ENCODE peak calls at places on chromosomes 5 and 9, in ten cellular contexts. U, M, P, A, I, D, X, V, J and H are unnamed samples.

GRCh38 chr9:88534456-88535225 is at the start of gene NXNL2:
- DNase-seq in V (peak; percentile 56), P (peak; percentile 82), X (peak; percentile 66), M (peak; percentile 94), U (peak; percentile 78), J (peak; percentile 94), A (peak; percentile 87), I (peak; percentile 91), D (peak; percentile 85), H (peak; percentile 87)

GRCh38 chr5:59246470-59247250 is 646.9 kb downstream of the PDE4D start:
- DNase-seq in V (peak; percentile 53), A (no peak), P (no peak), I (no peak), J (no peak), M (no peak), D (peak; percentile 8), U (no peak), X (no peak), H (no peak)

GRCh38 chr5:12647613-12648012 is 743.4 kb upstream of the CTNND2 start:
- DNase-seq in U (no peak), X (no peak), D (no peak), V (no peak), J (no peak), P (no peak), A (no peak), M (no peak), I (peak; percentile 31), H (no peak)

GRCh38 chr9:99749641-99750040 is 72.0 kb upstream of the NR4A3 start:
- DNase-seq in X (no peak), A (no peak), J (no peak), D (no peak), I (no peak), M (no peak), V (peak; percentile 1), P (no peak), U (no peak), H (no peak)

GRCh38 chr9:16202221-16202620 is 649.4 kb downstream of the CCDC171 start:
- DNase-seq in V (no peak), A (no peak), I (no peak), U (no peak), X (no peak), D (no peak), J (no peak), M (no peak), P (no peak), H (no peak)

GRCh38 chr5:138611295-138612220 is 36.4 kb upstream of the HSPA9 start:
- DNase-seq in M (peak; percentile 75), V (no peak), I (peak; percentile 62), P (peak; percentile 49), J (no peak), X (no peak), D (peak; percentile 67), A (no peak), U (no peak), H (peak; percentile 69)

GRCh38 chr9:136631038-136632000 is 31.4 kb upstream of the EGFL7 start:
- DNase-seq in U (peak; percentile 83), I (peak; percentile 84), J (no peak), M (peak; percentile 87), X (no peak), A (peak; percentile 81), P (peak; percentile 89), V (peak; percentile 50), D (peak; percentile 88), H (peak; percentile 87)

GRCh38 chr5:174307656-174308271 is 262.3 kb downstream of the NSG2 start:
- DNase-seq in X (peak; percentile 52), U (no peak), I (no peak), P (no peak), M (no peak), V (no peak), D (no peak), J (no peak), A (peak; percentile 40), H (no peak)

GRCh38 chr5:174145821-174146220 is 100.3 kb downstream of the NSG2 start:
- DNase-seq in D (peak; percentile 8), V (no peak), M (no peak), X (no peak), A (peak; percentile 38), P (no peak), U (no peak), J (peak; percentile 62), I (peak; percentile 70), H (peak; percentile 65)

GRCh38 chr9:134373269-134373668 is 47.0 kb downstream of the RXRA start:
- DNase-seq in V (no peak), U (no peak), X (no peak), A (no peak), I (no peak), D (no peak), P (no peak), J (no peak), M (no peak), H (no peak)
- H3K36me3 ChIP-seq in V (no peaks in the 10 kb centered on the region), U (no peaks in the 10 kb centered on the region), X (no peaks in the 10 kb centered on the region), A (no peaks in the 10 kb centered on the region), I (no peaks in the 10 kb centered on the region), D (no peaks in the 10 kb centered on the region), P (no peaks in the 10 kb centered on the region), J (no peaks in the 10 kb centered on the region), M (no peaks in the 10 kb centered on the region), H (no peaks in the 10 kb centered on the region)

GRCh38 chr5:30039379-30039778 is 1154.1 kb upstream of the CDH6 start:
- DNase-seq in D (no peak), I (no peak), V (no peak), M (no peak), A (no peak), X (no peak), P (peak; percentile 85), U (no peak), J (no peak), H (no peak)

GRCh38 chr5:30041291-30041690 is 1152.2 kb upstream of the CDH6 start:
- DNase-seq in D (no peak), P (peak; percentile 28), A (no peak), V (no peak), X (no peak), I (no peak), M (no peak), J (no peak), U (no peak), H (no peak)

GRCh38 chr5:30040483-30041116 is 1152.9 kb upstream of the CDH6 start:
- DNase-seq in I (peak; percentile 87), D (peak; percentile 76), X (no peak), J (no peak), U (no peak), P (peak; percentile 90), A (no peak), V (no peak), M (peak; percentile 72), H (peak; percentile 75)

GRCh38 chr5:30042677-30043076 is 1150.8 kb upstream of the CDH6 start:
- DNase-seq in D (no peak), V (no peak), X (no peak), I (no peak), J (no peak), U (no peak), M (no peak), P (no peak), A (no peak), H (no peak)

DNA sequence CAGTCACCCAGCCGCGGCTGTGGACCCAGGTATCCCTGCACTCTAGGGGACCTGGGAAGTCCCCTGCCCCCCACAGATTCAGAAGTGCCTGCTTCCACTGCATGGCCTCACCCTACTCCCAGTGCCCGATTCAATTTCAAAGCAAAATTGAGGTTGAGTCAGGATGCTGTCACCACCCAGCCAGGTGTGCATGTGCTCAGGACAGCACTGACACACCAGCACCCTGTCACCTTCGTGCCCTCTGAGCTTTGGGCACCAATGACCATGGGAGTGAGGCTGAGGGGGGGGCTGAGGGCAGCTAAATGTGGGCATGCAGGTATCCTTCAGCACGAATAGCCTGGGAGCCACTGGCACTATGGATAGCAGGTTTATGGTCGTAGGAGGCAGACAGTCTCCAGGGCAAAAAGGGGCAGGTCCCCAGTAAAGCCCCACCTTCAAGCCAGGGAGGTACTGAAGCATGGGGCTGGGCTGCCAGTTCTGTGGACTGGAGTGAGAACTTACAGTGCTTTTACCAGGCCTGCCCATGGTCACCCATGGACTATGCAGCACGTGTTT is 1151.6 kb upstream of the CDH6 start:
- DNase-seq in X (no peak), I (no peak), D (no peak), M (no peak), J (no peak), A (no peak), U (no peak), P (no peak), V (no peak), H (no peak)
- H3K36me3 ChIP-seq in X (no peaks in the 10 kb centered on the region), I (no peaks in the 10 kb centered on the region), D (no peaks in the 10 kb centered on the region), M (no peaks in the 10 kb centered on the region), J (no peaks in the 10 kb centered on the region), A (no peaks in the 10 kb centered on the region), U (no peaks in the 10 kb centered on the region), P (no peaks in the 10 kb centered on the region), V (no peaks in the 10 kb centered on the region), H (no peaks in the 10 kb centered on the region)

DNA sequence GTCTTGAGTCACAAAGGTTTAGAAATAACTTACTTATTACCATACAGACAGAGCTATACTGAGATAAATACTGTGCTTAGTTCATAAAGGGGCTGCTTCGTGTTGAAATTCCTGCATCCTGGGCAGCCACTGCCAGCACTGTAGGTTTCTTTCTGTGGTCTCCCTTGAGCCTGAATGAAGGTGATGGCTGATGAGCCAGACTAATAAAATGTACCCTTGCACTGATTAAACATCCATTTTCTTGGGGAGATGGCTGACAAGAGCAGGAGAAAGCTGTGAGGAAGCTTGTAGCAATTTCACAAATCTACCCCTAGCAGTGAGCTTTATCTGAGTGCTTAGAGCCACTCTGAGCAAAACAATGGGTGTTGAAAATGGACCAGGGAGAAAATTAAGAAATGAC is 23.4 kb upstream of the ZSWIM6 start:
- DNase-seq in A (no peak), X (no peak), D (peak; percentile 33), U (no peak), J (no peak), M (no peak), V (no peak), I (no peak), P (no peak), H (no peak)
- H3K36me3 ChIP-seq in A (no peaks in the 10 kb centered on the region), X (no peaks in the 10 kb centered on the region), D (no peaks in the 10 kb centered on the region), U (no peaks in the 10 kb centered on the region), J (no peaks in the 10 kb centered on the region), M (no peaks in the 10 kb centered on the region), V (no peaks in the 10 kb centered on the region), I (no peaks in the 10 kb centered on the region), P (no peaks in the 10 kb centered on the region), H (no peaks in the 10 kb centered on the region)

GRCh38 chr5:142141463-142141862 is 32.9 kb downstream of the NDFIP1 start:
- DNase-seq in U (no peak), X (no peak), D (no peak), V (no peak), A (no peak), J (no peak), M (no peak), I (no peak), P (peak; percentile 28), H (no peak)

GRCh38 chr5:142149363-142149762 is 40.8 kb downstream of the NDFIP1 start:
- DNase-seq in M (no peak), J (no peak), A (no peak), X (no peak), U (no peak), I (no peak), D (no peak), V (no peak), P (no peak), H (no peak)

GRCh38 chr5:142150431-142150830 is 41.9 kb downstream of the NDFIP1 start:
- DNase-seq in A (no peak), J (no peak), U (no peak), D (no peak), M (no peak), X (no peak), I (no peak), V (no peak), P (no peak), H (no peak)

GRCh38 chr5:142143878-142144277 is 35.3 kb downstream of the NDFIP1 start:
- DNase-seq in V (peak; percentile 13), I (peak; percentile 62), A (no peak), M (peak; percentile 38), P (peak; percentile 63), J (no peak), D (peak; percentile 68), U (no peak), X (no peak), H (peak; percentile 30)

GRCh38 chr5:142145106-142145900 is 36.7 kb downstream of the NDFIP1 start:
- DNase-seq in J (no peak), X (no peak), P (peak; percentile 83), U (peak; percentile 61), I (peak; percentile 92), V (peak; percentile 47), A (peak; percentile 79), D (peak; percentile 83), M (peak; percentile 83), H (peak; percentile 71)
- H3K36me3 ChIP-seq in J (peaks cover 13% of the 10 kb centered on the region), X (peaks cover 68% of the 10 kb centered on the region), P (peaks cover 32% of the 10 kb centered on the region), U (no peaks in the 10 kb centered on the region), I (peaks cover 9% of the 10 kb centered on the region), V (peaks cover 24% of the 10 kb centered on the region), A (peaks cover 59% of the 10 kb centered on the region), D (peaks cover 41% of the 10 kb centered on the region), M (no peaks in the 10 kb centered on the region), H (peaks cover 20% of the 10 kb centered on the region)